ENCODE peak calls at places on chromosomes 3 and 15, in five cellular contexts. K, H, V, N and E are unnamed samples.

GRCh38 chr3:138542977-138543376 is 51.1 kb downstream of the CEP70 start:
- DNase-seq in V (no peak), H (no peak), K (no peak), N (no peak), E (no peak)

GRCh38 chr15:77547801-77548607 is 84.7 kb downstream of the LINGO1 start:
- DNase-seq in K (no peak), N (no peak), H (no peak), V (no peak), E (no peak)

GRCh38 chr15:36914962-36915808 is 185.2 kb downstream of the MEIS2 start:
- DNase-seq in K (no peak), N (no peak), H (no peak), V (no peak), E (no peak)

GRCh38 chr3:66712210-66712609 is 211.4 kb upstream of the LRIG1 start:
- DNase-seq in N (no peak), K (no peak), H (no peak), V (no peak), E (no peak)

GRCh38 chr3:97884724-97885123 is 62.9 kb downstream of the CRYBG3 start:
- DNase-seq in H (no peak), K (no peak), V (no peak), N (no peak), E (no peak)

GRCh38 chr3:153848701-153849100 is 272.5 kb upstream of the ARHGEF26 start:
- DNase-seq in N (no peak), H (no peak), K (no peak), V (no peak), E (no peak)

GRCh38 chr3:136819784-136820640 is 1.1 kb downstream of the SLC35G2 start:
- DNase-seq in V (peak), H (peak), N (peak), K (peak), E (no peak)

GRCh38 chr15:62389887-62390792 is 225.1 kb upstream of the C2CD4B start:
- DNase-seq in H (peak), K (peak), N (peak), V (peak), E (no peak)

GRCh38 chr3:56314842-56315241 is 153.4 kb downstream of the ERC2 start:
- DNase-seq in N (no peak), V (no peak), H (no peak), K (no peak), E (no peak)

GRCh38 chr3:125212096-125212508 is 446 bp downstream of the SLC12A8 start:
- DNase-seq in H (no peak), N (no peak), K (no peak), V (no peak), E (no peak)

GRCh38 chr3:72485649-72486048 is 362.6 kb downstream of the SHQ1 start:
- DNase-seq in K (no peak), H (peak), N (no peak), V (no peak), E (no peak)

GRCh38 chr15:60363024-60363674 is 34.6 kb downstream of the ANXA2 start:
- DNase-seq in V (no peak), N (no peak), K (peak), H (no peak), E (no peak)

GRCh38 chr3:167814441-167814951 is 79.0 kb downstream of the SERPINI1 start:
- DNase-seq in N (no peak), V (no peak), K (peak), H (no peak), E (no peak)

GRCh38 chr3:135917076-135917475 is 48.5 kb upstream of the PPP2R3A start:
- DNase-seq in K (no peak), V (no peak), N (no peak), H (no peak), E (no peak)

GRCh38 chr15:69463182-69463756 is 10.7 kb downstream of the RPLP1 start:
- DNase-seq in K (no peak), N (no peak), H (no peak), V (no peak), E (no peak)

GRCh38 chr15:34927726-34928125 is 41.8 kb downstream of the AQR start:
- DNase-seq in H (no peak), K (no peak), N (no peak), V (no peak), E (no peak)

GRCh38 chr3:133955892-133956291 is 60.2 kb upstream of the RAB6B start:
- DNase-seq in V (no peak), N (no peak), H (no peak), K (peak), E (no peak)

GRCh38 chr3:124780767-124781485 is 50.7 kb downstream of the UMPS start:
- DNase-seq in N (no peak), V (no peak), H (peak), K (peak), E (no peak)

GRCh38 chr3:59754456-59754855 is 704.6 kb upstream of the CFAP20DC start:
- DNase-seq in V (no peak), H (no peak), N (no peak), K (no peak), E (no peak)

GRCh38 chr3:148202386-148202785 is 495.3 kb upstream of the AGTR1 start:
- DNase-seq in H (no peak), V (no peak), K (no peak), N (no peak), E (no peak)

GRCh38 chr15:74988007-74988800 is 7.2 kb upstream of the SCAMP5 start:
- DNase-seq in H (no peak), N (no peak), K (peak), V (no peak), E (no peak)

GRCh38 chr3:58858126-58858525 is 191.6 kb upstream of the FAM3D start:
- DNase-seq in K (no peak), N (no peak), V (no peak), H (no peak), E (no peak)

GRCh38 chr3:150216041-150216811 is 191.9 kb upstream of the TSC22D2 start:
- DNase-seq in V (no peak), H (peak), K (peak), N (no peak), E (no peak)

GRCh38 chr3:15051531-15051930 is 13.6 kb downstream of the MRPS25 start:
- DNase-seq in N (no peak), H (no peak), V (no peak), K (no peak), E (no peak)